ENCODE peak calls at places on chromosomes 11 and 22, in nine cellular contexts. P, F, M, W, E, T, V, A and D are unnamed samples.

GRCh38 chr11:73662445-73663157 is 16.2 kb downstream of the PLEKHB1 start:
- DNase-seq in P (peak; percentile 31), F (no peak), M (no peak), W (no peak), E (no peak), T (no peak), V (no peak), A (no peak), D (no peak)

GRCh38 chr22:47168441-47168840 is 406.0 kb downstream of the TBC1D22A start:
- DNase-seq in P (no peak), F (no peak), M (peak; percentile 11), W (peak; percentile 18), E (no peak), T (peak; percentile 50), V (no peak), A (peak; percentile 54), D (no peak)

GRCh38 chr11:19938051-19938856 is 222.0 kb downstream of the DBX1 start:
- DNase-seq in P (peak; percentile 65), F (peak; percentile 63), M (no peak), W (no peak), E (peak; percentile 79), T (no peak), V (peak; percentile 31), A (peak; percentile 69), D (peak; percentile 63)

GRCh38 chr22:22940961-22941605 is 53.5 kb downstream of the IGLL5 start:
- DNase-seq in P (no peak), F (no peak), M (peak; percentile 35), W (peak; percentile 10), E (no peak), T (peak; percentile 61), V (no peak), A (peak; percentile 57), D (no peak)

GRCh38 chr11:61777234-61778090 is 14.9 kb downstream of the TMEM258 start:
- DNase-seq in P (no peak), F (no peak), M (no peak), W (no peak), E (peak; percentile 84), T (no peak), V (peak; percentile 45), A (no peak), D (peak; percentile 62)

GRCh38 chr11:12655842-12656241 is 18.4 kb upstream of the TEAD1 start:
- DNase-seq in P (no peak), F (no peak), M (no peak), W (no peak), E (no peak), T (no peak), V (no peak), A (no peak), D (no peak)

GRCh38 chr11:110763249-110764011 is 51.2 kb upstream of the ARHGAP20 start:
- DNase-seq in P (peak; percentile 89), F (no peak), M (no peak), W (no peak), E (no peak), T (no peak), V (no peak), A (no peak), D (no peak)

GRCh38 chr11:27770576-27770975 is 70.3 kb upstream of the BDNF start:
- DNase-seq in P (no peak), F (peak; percentile 36), M (no peak), W (no peak), E (no peak), T (no peak), V (no peak), A (no peak), D (no peak)

GRCh38 chr22:46079861-46080821 is 70.2 kb upstream of the PPARA start:
- DNase-seq in P (peak; percentile 86), F (peak; percentile 93), M (peak; percentile 95), W (peak; percentile 87), E (no peak), T (no peak), V (peak; percentile 77), A (peak; percentile 96), D (no peak)

GRCh38 chr11:10861799-10862198 is 3.9 kb upstream of the ZBED5 start:
- DNase-seq in P (no peak), F (no peak), M (no peak), W (no peak), E (no peak), T (no peak), V (no peak), A (no peak), D (no peak)

GRCh38 chr22:46444390-46444854 is 93.0 kb downstream of the CELSR1 start:
- DNase-seq in P (no peak), F (peak; percentile 32), M (no peak), W (no peak), E (peak; percentile 43), T (no peak), V (no peak), A (no peak), D (no peak)

GRCh38 chr11:40877256-40877655 is 582.2 kb downstream of the LRRC4C start:
- DNase-seq in P (no peak), F (no peak), M (no peak), W (no peak), E (no peak), T (no peak), V (no peak), A (no peak), D (no peak)

GRCh38 chr11:64571410-64572091 is 19.5 kb upstream of the SLC22A12 start:
- DNase-seq in P (peak; percentile 54), F (no peak), M (peak; percentile 39), W (no peak), E (peak; percentile 65), T (no peak), V (no peak), A (no peak), D (no peak)

GRCh38 chr22:26553056-26553752 is 36.7 kb downstream of the TPST2 start:
- DNase-seq in P (peak; percentile 84), F (peak; percentile 37), M (no peak), W (no peak), E (no peak), T (no peak), V (no peak), A (no peak), D (no peak)

GRCh38 chr11:9875402-9875801 is 211.5 kb downstream of the SWAP70 start:
- DNase-seq in P (no peak), F (no peak), M (no peak), W (no peak), E (no peak), T (no peak), V (no peak), A (no peak), D (no peak)

GRCh38 chr11:111312076-111312475 is 13.7 kb downstream of the POU2AF3 start:
- DNase-seq in P (no peak), F (no peak), M (no peak), W (no peak), E (no peak), T (no peak), V (no peak), A (no peak), D (no peak)

DNA sequence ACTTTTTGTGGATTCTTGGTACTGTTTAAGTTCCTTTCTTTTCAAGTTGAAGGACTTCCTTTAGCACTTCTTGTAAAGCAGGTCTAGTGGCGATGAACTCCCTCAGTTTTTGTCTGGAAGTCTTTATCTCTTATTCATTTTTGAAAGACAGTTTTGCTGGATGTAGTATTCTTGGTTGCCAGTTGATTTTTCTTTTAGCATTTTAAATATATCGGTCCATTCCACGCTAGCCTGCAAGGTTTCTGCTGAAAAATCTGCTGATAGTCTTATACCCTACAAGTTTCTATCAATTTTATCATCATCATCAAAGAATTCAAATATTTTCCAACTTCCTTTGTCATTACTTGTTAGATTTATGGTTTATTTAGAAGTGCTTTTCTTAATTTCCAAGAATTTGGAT is 14.7 kb upstream of the GLB1L2 start:
- DNase-seq in P (no peak), F (no peak), M (no peak), W (no peak), E (no peak), T (no peak), V (no peak), A (no peak), D (no peak)
- TF ChIP-seq CTCF in P (no peak), F (no peak), M (no peak), W (no peak), E (no peak), T (no peak), V (no peak), A (no peak), D (no peak)

GRCh38 chr11:87466228-87466627 is 428.5 kb downstream of the TMEM135 start:
- DNase-seq in P (peak; percentile 56), F (no peak), M (no peak), W (no peak), E (no peak), T (no peak), V (no peak), A (no peak), D (no peak)
- TF ChIP-seq CTCF in P (no peak), F (no peak), M (no peak), W (no peak), E (no peak), T (no peak), V (no peak), A (no peak), D (no peak)

GRCh38 chr11:48172818-48173609 is 43.6 kb upstream of the OR4B1 start:
- DNase-seq in P (peak; percentile 61), F (peak; percentile 54), M (peak; percentile 79), W (peak; percentile 42), E (peak; percentile 88), T (peak; percentile 76), V (peak; percentile 67), A (no peak), D (peak; percentile 76)
- TF ChIP-seq CTCF in P (peak; percentile 98), F (peak; percentile 72), M (peak; percentile 84), W (peak; percentile 63), E (peak; percentile 88), T (peak; percentile 93), V (peak; percentile 89), A (peak; percentile 82), D (peak; percentile 86)

GRCh38 chr22:36384766-36385400 is 2.9 kb downstream of the MYH9 start:
- DNase-seq in P (no peak), F (no peak), M (no peak), W (no peak), E (peak; percentile 75), T (no peak), V (no peak), A (no peak), D (peak; percentile 62)

GRCh38 chr22:36387664-36387913 is 178 bp downstream of the MYH9 start:
- DNase-seq in P (no peak), F (no peak), M (no peak), W (no peak), E (no peak), T (no peak), V (no peak), A (no peak), D (no peak)

GRCh38 chr22:36386900-36387663 is 685 bp downstream of the MYH9 start:
- DNase-seq in P (no peak), F (no peak), M (peak; percentile 56), W (peak; percentile 67), E (peak; percentile 38), T (no peak), V (peak; percentile 67), A (peak; percentile 88), D (peak; percentile 83)

GRCh38 chr22:36385491-36386350 is 2.0 kb downstream of the MYH9 start:
- DNase-seq in P (peak; percentile 55), F (peak; percentile 48), M (peak; percentile 51), W (peak; percentile 72), E (peak; percentile 81), T (no peak), V (no peak), A (peak; percentile 87), D (peak; percentile 82)

DNA sequence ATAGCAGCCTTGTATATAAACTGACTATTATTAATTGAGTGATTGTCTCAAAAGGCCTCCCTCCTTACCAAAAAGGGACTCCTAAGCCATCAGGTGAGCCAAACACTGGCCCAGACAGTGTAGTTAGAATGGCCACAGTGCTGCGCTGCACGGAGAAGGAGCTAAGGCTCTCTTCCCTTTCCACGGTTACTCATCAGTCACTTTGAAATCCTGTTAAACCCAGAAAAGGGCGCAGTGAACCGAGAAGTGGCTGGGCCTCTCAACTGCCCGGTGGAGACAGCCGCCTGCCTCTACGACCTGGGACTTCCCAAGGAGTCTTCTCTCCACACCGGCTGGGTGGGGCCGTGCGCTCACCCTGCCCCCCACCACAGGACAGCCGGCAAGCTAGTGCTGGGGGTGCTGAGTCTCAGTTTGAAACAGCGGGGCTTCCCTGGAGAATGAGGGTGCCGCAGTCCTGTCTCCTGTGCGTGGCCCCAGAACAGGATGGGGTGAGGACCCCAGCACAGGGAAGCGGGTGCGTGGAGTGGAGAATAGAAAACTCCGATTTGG is 1.3 kb downstream of the MYH9 start:
- DNase-seq in P (no peak), F (peak; percentile 43), M (peak; percentile 44), W (no peak), E (no peak), T (no peak), V (no peak), A (no peak), D (peak; percentile 82)
- TF ChIP-seq CTCF in P (no peak), F (no peak), M (no peak), W (no peak), E (no peak), T (no peak), V (no peak), A (no peak), D (no peak)